ENCODE peak calls at places on chromosomes 5 and 9, in eight cellular contexts. T, F, D, J, Y, L, K and M are unnamed samples.

GRCh38 chr5:10288600-10289213 is 19.0 kb downstream of the CMBL start:
- DNase-seq in L (no peak), D (no peak), K (no peak), J (peak; percentile 95), F (no peak), Y (peak; percentile 43), T (no peak), M (peak; percentile 84)

GRCh38 chr9:105401651-105402050 is 46.2 kb upstream of the FSD1L start:
- DNase-seq in L (peak; percentile 61), Y (no peak), J (no peak), D (peak; percentile 14), T (peak; percentile 20), F (no peak), K (no peak), M (peak; percentile 24)

GRCh38 chr9:80665479-80665878 is 1023.9 kb downstream of the TLE1 start:
- DNase-seq in T (no peak), L (no peak), K (no peak), F (no peak), D (no peak), Y (no peak), J (no peak), M (no peak)

GRCh38 chr9:91071185-91071990 is 269.8 kb downstream of the SYK start:
- DNase-seq in Y (peak; percentile 75), T (peak; percentile 94), F (no peak), L (peak; percentile 99), J (peak; percentile 94), D (peak; percentile 36), K (no peak), M (no peak)

GRCh38 chr9:72527801-72528195 is 6.4 kb downstream of the TMC1 start:
- DNase-seq in Y (no peak), T (no peak), F (no peak), K (no peak), D (no peak), L (no peak), J (peak; percentile 37), M (no peak)

GRCh38 chr5:171251519-171251918 is 57.5 kb upstream of the TLX3 start:
- DNase-seq in D (no peak), J (no peak), T (no peak), Y (no peak), L (no peak), K (no peak), F (no peak), M (no peak)

GRCh38 chr5:58898006-58898405 is 315.1 kb downstream of the RAB3C start:
- DNase-seq in D (peak; percentile 37), T (no peak), F (no peak), L (no peak), J (no peak), K (no peak), Y (no peak), M (no peak)

GRCh38 chr5:139282195-139282557 is 11.4 kb upstream of the MATR3 start:
- DNase-seq in T (peak; percentile 51), D (no peak), K (no peak), F (no peak), L (peak; percentile 55), Y (no peak), J (peak; percentile 51), M (no peak)

GRCh38 chr9:2613730-2614271 is 7.8 kb upstream of the VLDLR start:
- DNase-seq in D (no peak), F (no peak), J (no peak), T (no peak), K (peak; percentile 66), Y (no peak), L (no peak), M (no peak)

GRCh38 chr5:72920690-72921089 is 35.2 kb upstream of the FCHO2 start:
- DNase-seq in K (no peak), Y (peak; percentile 68), T (peak; percentile 40), F (peak; percentile 26), D (peak; percentile 47), J (peak; percentile 52), L (peak; percentile 55), M (no peak)

GRCh38 chr9:118455781-118456180 is 751.6 kb downstream of the TLR4 start:
- DNase-seq in J (no peak), K (no peak), T (no peak), F (no peak), Y (no peak), D (no peak), L (no peak), M (no peak)

GRCh38 chr5:53965459-53965858 is 344.9 kb downstream of the ARL15 start:
- DNase-seq in K (no peak), F (no peak), D (no peak), T (peak; percentile 25), Y (no peak), L (no peak), J (no peak), M (no peak)

GRCh38 chr9:38057416-38058195 is 11.4 kb downstream of the SHB start:
- DNase-seq in Y (no peak), D (no peak), L (no peak), K (no peak), F (no peak), T (no peak), J (no peak), M (peak; percentile 95)

GRCh38 chr5:38800044-38800443 is 45.8 kb upstream of the OSMR start:
- DNase-seq in F (no peak), Y (no peak), J (no peak), L (no peak), D (no peak), K (no peak), T (no peak), M (no peak)

GRCh38 chr5:170333161-170333909 is 35.8 kb upstream of the LCP2 start:
- DNase-seq in D (no peak), J (no peak), T (peak; percentile 35), F (no peak), K (peak; percentile 72), Y (no peak), L (no peak), M (no peak)

GRCh38 chr5:35672995-35673394 is 55.3 kb downstream of the SPEF2 start:
- DNase-seq in K (peak; percentile 34), J (no peak), Y (no peak), F (no peak), L (no peak), T (no peak), D (no peak), M (no peak)

GRCh38 chr5:121503111-121503840 is 348.4 kb upstream of the FTMT start:
- DNase-seq in T (peak; percentile 3), K (peak; percentile 56), D (peak; percentile 7), Y (peak; percentile 57), L (no peak), J (peak; percentile 49), F (peak; percentile 41), M (peak; percentile 49)

GRCh38 chr5:38765461-38765861 is 80.4 kb upstream of the OSMR start:
- DNase-seq in J (no peak), L (peak; percentile 86), K (no peak), F (no peak), T (no peak), Y (no peak), D (no peak), M (no peak)

GRCh38 chr5:163658702-163659567 is 153.5 kb downstream of the MAT2B start:
- DNase-seq in K (no peak), D (no peak), J (no peak), L (peak; percentile 55), F (no peak), Y (no peak), T (no peak), M (no peak)

DNA sequence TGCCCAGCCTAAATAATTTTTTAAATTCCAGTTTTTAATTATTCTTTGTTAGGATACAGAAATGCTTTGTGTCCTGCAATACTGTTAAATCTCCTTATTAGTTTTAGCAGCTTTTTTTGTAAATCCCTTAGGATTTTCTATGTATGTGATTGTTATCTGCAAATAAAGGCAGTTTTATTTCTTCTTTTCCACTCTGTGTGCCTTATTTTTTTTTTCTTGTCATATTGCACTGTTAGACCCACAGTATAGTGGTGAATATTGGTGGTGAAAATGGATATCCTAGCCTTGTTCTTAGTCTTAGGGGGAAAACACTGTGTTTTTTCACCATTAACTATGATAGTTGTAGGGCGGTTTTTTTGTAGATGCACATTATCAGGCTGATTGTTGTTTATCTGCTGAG is 11.3 kb upstream of the KIAA1958 start:
- DNase-seq in K (no peak), T (no peak), Y (no peak), F (no peak), L (no peak), J (no peak), D (no peak), M (no peak)
- H3K4me2 ChIP-seq in K (no peak overlapping the region), T (no peak overlapping the region), Y (no peak overlapping the region), F (no peak overlapping the region), L (no peak overlapping the region), J (no peak overlapping the region), D (no peak overlapping the region), M (no peak overlapping the region)

DNA sequence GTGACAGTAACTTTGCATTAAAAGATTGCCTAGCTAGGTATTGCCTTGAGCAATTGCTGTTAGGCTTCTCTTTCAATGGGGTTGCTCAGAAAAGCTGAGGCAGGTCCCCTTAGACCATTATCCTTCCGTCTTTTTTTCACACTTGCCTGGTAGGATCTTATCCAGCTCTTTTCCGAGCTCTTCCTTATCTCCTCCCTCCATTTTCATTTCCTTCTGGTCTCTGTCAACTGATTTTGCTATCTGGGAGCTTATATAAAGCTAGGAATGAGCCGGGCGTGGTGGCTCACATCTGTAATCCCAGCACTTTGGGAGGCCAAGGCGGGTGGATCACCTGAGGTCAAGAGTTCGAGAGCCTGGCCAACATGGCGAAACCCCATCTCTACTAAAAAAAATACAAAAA is 6.6 kb upstream of the HMGCR start:
- DNase-seq in D (no peak), F (no peak), J (no peak), Y (no peak), L (no peak), K (no peak), T (no peak), M (no peak)
- H3K9me3 ChIP-seq in D (no peaks in the 10 kb centered on the region), F (no peaks in the 10 kb centered on the region), J (no peaks in the 10 kb centered on the region), Y (no peaks in the 10 kb centered on the region), L (no peaks in the 10 kb centered on the region), K (no peaks in the 10 kb centered on the region), T (no peaks in the 10 kb centered on the region), M (no peaks in the 10 kb centered on the region)

GRCh38 chr5:16471387-16471786 is 5.8 kb upstream of the ZNF622 start:
- DNase-seq in T (no peak), F (no peak), J (no peak), D (no peak), L (no peak), Y (no peak), K (no peak), M (no peak)

GRCh38 chr5:16461782-16462181 is 3.8 kb downstream of the ZNF622 start:
- DNase-seq in D (no peak), L (peak; percentile 94), F (no peak), T (peak; percentile 83), Y (peak; percentile 34), K (no peak), J (peak; percentile 50), M (no peak)

GRCh38 chr5:16464664-16465543 is 696 bp downstream of the ZNF622 start:
- DNase-seq in K (no peak), Y (no peak), D (no peak), T (peak; percentile 63), L (no peak), J (no peak), F (no peak), M (peak; percentile 72)

GRCh38 chr5:16465544-16466432 is at the start of gene ZNF622:
- DNase-seq in Y (peak; percentile 99), T (peak; percentile 95), K (peak; percentile 93), F (peak; percentile 77), L (peak; percentile 88), J (peak; percentile 89), D (peak; percentile 92), M (peak; percentile 97)

GRCh38 chr5:16467363-16468219 is 2.0 kb upstream of the ZNF622 start:
- DNase-seq in D (no peak), J (peak; percentile 59), L (peak; percentile 78), T (peak; percentile 89), K (no peak), Y (peak; percentile 93), F (no peak), M (peak; percentile 59)
- H3K4me1 ChIP-seq in D (peaks cover 34% of the 10 kb centered on the region), J (peaks cover 36% of the 10 kb centered on the region), L (peaks cover 11% of the 10 kb centered on the region), T (peaks cover 34% of the 10 kb centered on the region), K (no peaks in the 10 kb centered on the region), Y (peaks cover 40% of the 10 kb centered on the region), F (peaks cover 13% of the 10 kb centered on the region), M (peaks cover 36% of the 10 kb centered on the region)

GRCh38 chr9:129933215-129933614 is 98.0 kb downstream of the USP20 start:
- DNase-seq in L (no peak), J (no peak), K (no peak), F (no peak), D (no peak), Y (no peak), T (no peak), M (no peak)
- H3K4me2 ChIP-seq in L (no peak overlapping the region), J (no peak overlapping the region), K (no peak overlapping the region), F (no peak overlapping the region), D (no peak overlapping the region), Y (no peak overlapping the region), T (peak overlapping the region; percentile 85), M (no peak overlapping the region)